ENCODE peak calls at places on chromosome 16, in eight cellular contexts. E, N, D, J, U, P, L and I are unnamed samples.

GRCh38 chr16:2513405-2514332 is at the start of gene ATP6V0C:
- DNase-seq in E (peak), N (peak), D (peak), J (peak), U (peak), P (peak), L (peak), I (peak)

GRCh38 chr16:65660390-65660789 is 538.5 kb upstream of the CDH11 start:
- DNase-seq in E (no peak), N (no peak), D (no peak), J (no peak), U (no peak), P (no peak), L (no peak), I (no peak)

GRCh38 chr16:81444448-81445121 is at the start of gene CMIP:
- DNase-seq in E (peak), N (peak), D (peak), J (no peak), U (peak), P (peak), L (peak), I (peak)

GRCh38 chr16:3974751-3975150 is 94.2 kb upstream of the CREBBP start:
- DNase-seq in E (no peak), N (no peak), D (no peak), J (no peak), U (no peak), P (no peak), L (no peak), I (no peak)

GRCh38 chr16:72666267-72666666 is 381.7 kb downstream of the ZFHX3 start:
- DNase-seq in E (no peak), N (no peak), D (no peak), J (no peak), U (no peak), P (no peak), L (no peak), I (no peak)

GRCh38 chr16:25192096-25192495 is 24.7 kb upstream of the AQP8 start:
- DNase-seq in E (no peak), N (no peak), D (no peak), J (no peak), U (no peak), P (no peak), L (peak), I (no peak)

GRCh38 chr16:57623251-57624043 is 5.0 kb upstream of the ADGRG1 start:
- DNase-seq in E (peak), N (peak), D (peak), J (no peak), U (peak), P (peak), L (peak), I (peak)

GRCh38 chr16:10970065-10970464 is 25.7 kb downstream of the CLEC16A start:
- DNase-seq in E (no peak), N (no peak), D (no peak), J (no peak), U (no peak), P (no peak), L (no peak), I (no peak)

GRCh38 chr16:2459647-2460390 is at the start of gene TEDC2:
- DNase-seq in E (peak), N (peak), D (peak), J (peak), U (peak), P (peak), L (peak), I (peak)

GRCh38 chr16:62018301-62019060 is 17.8 kb downstream of the CDH8 start:
- DNase-seq in E (no peak), N (no peak), D (no peak), J (no peak), U (no peak), P (no peak), L (no peak), I (no peak)

GRCh38 chr16:55292491-55292890 is 31.5 kb upstream of the IRX6 start:
- DNase-seq in E (no peak), N (no peak), D (peak), J (no peak), U (no peak), P (no peak), L (no peak), I (no peak)

GRCh38 chr16:73878616-73879015 is 418.0 kb upstream of the PSMD7 start:
- DNase-seq in E (no peak), N (peak), D (peak), J (no peak), U (peak), P (no peak), L (peak), I (no peak)